ENCODE peak calls at places on chromosomes 13 and 19, in eight cellular contexts. One of them, this sample, is unnamed.

GRCh38 chr13:46507978-46508377 is 45.0 kb upstream of the LRCH1 start:
- DNase-seq in Peyer's patch: no peak
- DNase-seq in uterus: no peak
- DNase-seq in ovary: no peak
- DNase-seq in right lobe of liver: no peak
- DNase-seq in IMR-90: no peak
- DNase-seq in breast epithelium: no peak
- DNase-seq in heart left ventricle: no peak
- DNase-seq in this sample: no peak

GRCh38 chr19:41175825-41176734 is 16.9 kb upstream of the CYP2S1 start:
- DNase-seq in Peyer's patch: peak; percentile 65
- DNase-seq in uterus: peak; percentile 40
- DNase-seq in ovary: peak; percentile 54
- DNase-seq in right lobe of liver: no peak
- DNase-seq in IMR-90: peak; percentile 76
- DNase-seq in breast epithelium: no peak
- DNase-seq in heart left ventricle: peak; percentile 39
- DNase-seq in this sample: peak; percentile 69

GRCh38 chr13:48236528-48237353 is 3.7 kb downstream of the ITM2B start:
- DNase-seq in Peyer's patch: no peak
- DNase-seq in uterus: no peak
- DNase-seq in ovary: no peak
- DNase-seq in right lobe of liver: no peak
- DNase-seq in IMR-90: no peak
- DNase-seq in breast epithelium: no peak
- DNase-seq in heart left ventricle: no peak
- DNase-seq in this sample: no peak

GRCh38 chr13:43516401-43516826 is 270.4 kb downstream of the ENOX1 start:
- DNase-seq in Peyer's patch: no peak
- DNase-seq in uterus: peak; percentile 77
- DNase-seq in ovary: no peak
- DNase-seq in right lobe of liver: no peak
- DNase-seq in IMR-90: peak; percentile 58
- DNase-seq in breast epithelium: no peak
- DNase-seq in heart left ventricle: no peak
- DNase-seq in this sample: no peak

GRCh38 chr19:45568732-45569131 is 15.9 kb downstream of the OPA3 start:
- DNase-seq in Peyer's patch: peak; percentile 57
- DNase-seq in uterus: no peak
- DNase-seq in ovary: no peak
- DNase-seq in right lobe of liver: no peak
- DNase-seq in IMR-90: peak; percentile 67
- DNase-seq in breast epithelium: no peak
- DNase-seq in heart left ventricle: peak; percentile 21
- DNase-seq in this sample: no peak

GRCh38 chr13:90047600-90047999 is 1299.9 kb upstream of the MIR17HG start:
- DNase-seq in Peyer's patch: no peak
- DNase-seq in uterus: no peak
- DNase-seq in ovary: no peak
- DNase-seq in right lobe of liver: no peak
- DNase-seq in IMR-90: no peak
- DNase-seq in breast epithelium: no peak
- DNase-seq in heart left ventricle: no peak
- DNase-seq in this sample: no peak

GRCh38 chr19:1285737-1286360 is at the start of gene EFNA2:
- DNase-seq in Peyer's patch: no peak
- DNase-seq in uterus: no peak
- DNase-seq in ovary: no peak
- DNase-seq in right lobe of liver: no peak
- DNase-seq in IMR-90: no peak
- DNase-seq in breast epithelium: no peak
- DNase-seq in heart left ventricle: no peak
- DNase-seq in this sample: no peak

GRCh38 chr19:35832054-35832453 is 19.4 kb upstream of the PRODH2 start:
- DNase-seq in Peyer's patch: no peak
- DNase-seq in uterus: no peak
- DNase-seq in ovary: no peak
- DNase-seq in right lobe of liver: no peak
- DNase-seq in IMR-90: no peak
- DNase-seq in breast epithelium: no peak
- DNase-seq in heart left ventricle: no peak
- DNase-seq in this sample: no peak

GRCh38 chr13:45773236-45773635 is 71.1 kb downstream of the CBY2 start:
- DNase-seq in Peyer's patch: no peak
- DNase-seq in uterus: no peak
- DNase-seq in ovary: no peak
- DNase-seq in right lobe of liver: no peak
- DNase-seq in IMR-90: peak; percentile 79
- DNase-seq in breast epithelium: no peak
- DNase-seq in heart left ventricle: no peak
- DNase-seq in this sample: no peak

DNA sequence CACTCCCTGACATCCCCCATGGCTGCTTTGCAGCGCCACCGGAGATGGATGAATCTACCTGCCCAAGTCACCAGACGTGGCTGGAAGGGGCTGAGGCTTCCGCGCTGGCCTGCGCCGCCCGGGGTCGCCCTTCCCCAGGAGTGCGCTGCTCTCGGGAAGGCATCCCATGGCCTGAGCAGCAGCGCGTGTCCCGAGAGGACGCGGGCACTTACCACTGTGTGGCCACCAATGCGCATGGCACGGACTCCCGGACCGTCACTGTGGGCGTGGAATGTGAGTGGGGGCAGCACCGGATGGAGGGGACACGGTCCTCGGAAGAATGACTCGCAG is 4.6 kb downstream of the ICAM5 start:
- DNase-seq in Peyer's patch: no peak
- DNase-seq in uterus: no peak
- DNase-seq in ovary: no peak
- DNase-seq in right lobe of liver: no peak
- DNase-seq in IMR-90: no peak
- DNase-seq in breast epithelium: no peak
- DNase-seq in heart left ventricle: no peak
- DNase-seq in this sample: no peak
- TF ChIP-seq CTCF in Peyer's patch: peak; percentile 9
- TF ChIP-seq CTCF in uterus: no peak
- TF ChIP-seq CTCF in ovary: no peak
- TF ChIP-seq CTCF in right lobe of liver: no peak
- TF ChIP-seq CTCF in IMR-90: no peak
- TF ChIP-seq CTCF in breast epithelium: no peak
- TF ChIP-seq CTCF in heart left ventricle: no peak
- TF ChIP-seq CTCF in this sample: no peak

DNA sequence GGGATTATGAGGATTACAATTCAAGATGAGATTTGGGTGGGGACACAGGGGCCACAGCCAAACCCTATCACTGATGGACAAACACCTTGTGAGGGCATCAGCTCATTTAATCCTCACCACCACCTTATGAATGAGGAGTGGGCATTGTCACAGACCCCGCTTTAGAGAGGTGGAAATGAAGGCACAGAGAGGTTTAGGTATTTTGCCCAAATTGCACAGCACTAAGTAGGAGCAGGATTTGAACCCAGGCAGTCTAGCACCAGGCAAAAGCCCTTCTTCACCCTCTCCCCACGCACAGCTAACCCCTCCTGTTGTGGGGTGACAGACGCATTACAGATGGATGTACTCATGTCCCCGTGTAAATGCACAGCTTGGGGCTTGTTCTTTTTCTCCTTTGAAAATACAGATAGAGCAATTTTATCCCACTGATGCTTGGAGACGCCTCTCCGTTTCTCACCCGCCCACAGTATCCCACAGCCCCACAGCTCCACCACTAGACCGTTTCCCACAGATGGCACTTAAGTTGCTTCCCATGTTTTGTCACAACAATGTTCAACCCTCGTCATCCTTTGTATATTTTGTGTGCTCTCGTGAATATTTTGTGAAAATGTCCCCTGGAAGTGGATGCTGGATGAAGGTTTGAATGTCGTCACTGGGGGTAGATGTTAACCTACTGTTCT is 48.2 kb downstream of the ANKRD10 start:
- DNase-seq in Peyer's patch: no peak
- DNase-seq in uterus: no peak
- DNase-seq in ovary: no peak
- DNase-seq in right lobe of liver: no peak
- DNase-seq in IMR-90: no peak
- DNase-seq in breast epithelium: no peak
- DNase-seq in heart left ventricle: no peak
- DNase-seq in this sample: no peak
- TF ChIP-seq POLR2A in Peyer's patch: no peak
- TF ChIP-seq POLR2A in uterus: no peak
- TF ChIP-seq POLR2A in ovary: no peak
- TF ChIP-seq POLR2A in right lobe of liver: no peak
- TF ChIP-seq POLR2A in IMR-90: no peak
- TF ChIP-seq POLR2A in breast epithelium: no peak
- TF ChIP-seq POLR2A in heart left ventricle: no peak
- TF ChIP-seq POLR2A in this sample: no peak

DNA sequence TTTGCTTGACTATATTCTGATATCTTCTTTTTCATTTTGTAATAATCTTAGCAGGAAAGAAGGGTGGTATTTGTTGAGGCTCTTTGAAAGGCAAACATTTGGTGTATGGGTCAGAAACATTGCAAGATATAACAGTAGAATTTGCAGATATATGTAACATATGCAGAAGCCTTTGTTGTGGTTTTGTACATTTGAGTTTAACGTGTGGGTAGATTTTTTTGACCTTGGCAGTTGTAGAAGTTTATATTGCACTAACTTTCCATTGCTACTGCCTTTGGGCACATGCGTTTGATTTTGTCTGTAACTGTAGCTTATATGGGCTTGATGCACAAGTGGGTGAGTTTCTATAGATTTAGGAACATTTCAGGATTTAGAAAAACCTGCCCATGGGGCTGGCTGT is 78.5 kb upstream of the SPRY2 start:
- DNase-seq in Peyer's patch: no peak
- DNase-seq in uterus: no peak
- DNase-seq in ovary: no peak
- DNase-seq in right lobe of liver: no peak
- DNase-seq in IMR-90: no peak
- DNase-seq in breast epithelium: no peak
- DNase-seq in heart left ventricle: no peak
- DNase-seq in this sample: no peak
- TF ChIP-seq CTCF in Peyer's patch: no peak
- TF ChIP-seq CTCF in uterus: no peak
- TF ChIP-seq CTCF in ovary: no peak
- TF ChIP-seq CTCF in right lobe of liver: no peak
- TF ChIP-seq CTCF in IMR-90: no peak
- TF ChIP-seq CTCF in breast epithelium: no peak
- TF ChIP-seq CTCF in heart left ventricle: no peak
- TF ChIP-seq CTCF in this sample: no peak

GRCh38 chr19:53879145-53880037 is 2.6 kb upstream of the PRKCG start:
- DNase-seq in Peyer's patch: peak; percentile 93
- DNase-seq in uterus: peak; percentile 91
- DNase-seq in ovary: peak; percentile 97
- DNase-seq in right lobe of liver: peak; percentile 85
- DNase-seq in IMR-90: peak; percentile 83
- DNase-seq in breast epithelium: peak; percentile 87
- DNase-seq in heart left ventricle: peak; percentile 94
- DNase-seq in this sample: peak; percentile 94
- TF ChIP-seq POLR2A in Peyer's patch: no peak
- TF ChIP-seq POLR2A in uterus: no peak
- TF ChIP-seq POLR2A in ovary: no peak
- TF ChIP-seq POLR2A in right lobe of liver: no peak
- TF ChIP-seq POLR2A in IMR-90: peak; percentile 76
- TF ChIP-seq POLR2A in breast epithelium: no peak
- TF ChIP-seq POLR2A in heart left ventricle: no peak
- TF ChIP-seq POLR2A in this sample: no peak

DNA sequence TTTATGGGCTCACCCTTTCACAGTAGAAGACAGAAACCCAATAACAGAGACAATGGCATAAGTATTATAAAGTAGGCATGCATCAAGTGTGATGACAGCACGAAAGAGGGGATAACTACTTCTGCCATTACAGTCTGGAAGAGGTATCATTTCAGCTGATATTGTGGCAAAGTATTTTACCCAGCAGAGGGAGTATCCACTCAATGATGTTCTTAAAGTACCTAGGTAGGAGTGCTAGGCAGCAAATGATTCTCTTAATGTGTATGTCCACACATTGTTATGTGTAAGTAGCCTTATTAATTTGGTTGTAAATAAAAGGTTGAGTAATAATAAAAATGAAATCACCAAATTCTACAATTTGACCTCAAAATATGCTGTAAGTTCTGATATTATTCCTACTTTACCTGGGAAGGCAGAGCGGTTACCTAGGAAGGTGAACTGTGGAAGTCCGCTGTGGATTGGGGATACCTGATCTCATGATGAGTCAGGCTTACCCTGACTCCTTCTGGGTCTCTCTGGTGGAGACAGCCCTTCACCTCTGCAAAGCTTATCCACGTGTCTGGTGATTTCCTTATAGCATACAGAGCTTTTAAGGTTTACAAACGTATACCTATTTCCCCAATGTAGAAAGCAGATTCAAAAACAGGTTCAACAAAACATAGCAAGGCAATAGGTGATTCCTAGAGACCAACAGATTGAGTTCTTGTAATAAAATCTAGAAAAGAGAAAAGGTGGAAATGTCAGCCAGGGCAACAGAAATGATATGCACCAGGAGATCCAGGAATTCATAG is 4.0 kb upstream of the UBAC2 start:
- DNase-seq in Peyer's patch: no peak
- DNase-seq in uterus: no peak
- DNase-seq in ovary: no peak
- DNase-seq in right lobe of liver: no peak
- DNase-seq in IMR-90: no peak
- DNase-seq in breast epithelium: no peak
- DNase-seq in heart left ventricle: no peak
- DNase-seq in this sample: no peak
- TF ChIP-seq CTCF in Peyer's patch: peak; percentile 48
- TF ChIP-seq CTCF in uterus: no peak
- TF ChIP-seq CTCF in ovary: no peak
- TF ChIP-seq CTCF in right lobe of liver: peak; percentile 4
- TF ChIP-seq CTCF in IMR-90: peak; percentile 9
- TF ChIP-seq CTCF in breast epithelium: no peak
- TF ChIP-seq CTCF in heart left ventricle: no peak
- TF ChIP-seq CTCF in this sample: no peak

DNA sequence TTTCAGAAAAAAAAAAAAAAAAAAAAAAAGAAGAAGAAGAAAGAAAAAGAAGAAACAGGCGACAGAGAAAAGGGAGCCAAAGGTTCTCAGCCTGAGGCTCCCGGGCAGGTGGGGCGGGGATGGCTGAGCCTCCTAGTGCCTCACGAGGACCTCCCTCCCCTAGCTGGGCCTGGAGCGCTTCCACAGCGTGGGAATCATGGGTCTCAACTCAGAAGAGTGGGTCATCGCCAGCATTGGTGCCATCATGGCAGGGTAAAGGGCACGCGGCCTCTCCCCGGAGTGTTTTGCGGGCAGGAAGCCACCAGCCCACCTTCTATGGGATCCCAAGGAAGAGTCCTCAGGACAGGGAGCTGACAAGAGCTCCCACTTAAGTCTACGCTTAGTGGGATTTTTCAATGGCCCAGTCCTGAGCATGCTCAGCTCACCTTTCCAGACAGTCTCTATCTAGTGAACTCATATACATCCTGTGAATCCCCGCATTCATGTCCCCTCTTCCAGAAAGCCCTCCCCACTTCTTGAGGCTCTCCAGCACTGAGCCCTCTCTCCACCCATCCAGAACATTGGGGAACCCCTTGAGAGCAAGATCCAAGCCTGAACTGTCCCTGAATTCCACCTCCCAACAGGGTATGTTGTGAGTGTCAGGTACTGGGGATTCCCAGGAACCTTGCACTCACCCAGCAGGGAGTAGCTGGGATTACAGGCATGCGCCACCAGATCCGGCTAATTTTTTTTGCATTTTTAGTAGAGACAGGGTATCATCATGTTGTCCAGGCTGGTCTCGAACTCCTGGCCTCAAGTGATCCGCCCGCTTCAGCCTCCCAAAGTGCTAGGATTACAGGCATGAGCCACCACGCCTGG is 69.6 kb downstream of the ACSBG2 start:
- DNase-seq in Peyer's patch: peak; percentile 27
- DNase-seq in uterus: no peak
- DNase-seq in ovary: no peak
- DNase-seq in right lobe of liver: no peak
- DNase-seq in IMR-90: no peak
- DNase-seq in breast epithelium: peak; percentile 38
- DNase-seq in heart left ventricle: no peak
- DNase-seq in this sample: no peak
- TF ChIP-seq POLR2A in Peyer's patch: no peak
- TF ChIP-seq POLR2A in uterus: no peak
- TF ChIP-seq POLR2A in ovary: no peak
- TF ChIP-seq POLR2A in right lobe of liver: no peak
- TF ChIP-seq POLR2A in IMR-90: no peak
- TF ChIP-seq POLR2A in breast epithelium: no peak
- TF ChIP-seq POLR2A in heart left ventricle: no peak
- TF ChIP-seq POLR2A in this sample: no peak

This sample was measured in suprapubic skin.